ENCODE peak calls at places on chromosome 6, in five cellular contexts. P is naive B cell; S is stimulated activated naive CD8-positive, alpha-beta T cell treated with anti-CD3 and anti-CD28 coated beads, Interleukin-15, Interleukin-2, amounts not matched to agents 100 U/mL and 50 U/mL, for 24 hours; D is T-helper 2 cell; R is GOT3. N is an unnamed sample.

GRCh38 chr6:149060300-149060984 is 257.1 kb upstream of the TAB2 start:
- DNase-seq in P (peak), S (peak), D (peak), R (no peak), N (peak)

GRCh38 chr6:73631849-73632248 is 21.9 kb downstream of the SLC17A5 start:
- DNase-seq in P (no peak), S (no peak), D (no peak), R (no peak), N (no peak)

GRCh38 chr6:141552463-141552862 is 580.3 kb upstream of the GJE1 start:
- DNase-seq in P (no peak), S (no peak), D (no peak), R (no peak), N (peak)

GRCh38 chr6:90610291-90610670 is 23.4 kb upstream of the MAP3K7 start:
- DNase-seq in P (peak), S (no peak), D (no peak), R (no peak), N (no peak)

GRCh38 chr6:128712898-128713297 is 170.0 kb upstream of the LAMA2 start:
- DNase-seq in P (no peak), S (no peak), D (no peak), R (no peak), N (no peak)

GRCh38 chr6:33080127-33081089 is 4.6 kb downstream of the HLA-DPB1 start:
- DNase-seq in P (no peak), S (peak), D (no peak), R (no peak), N (no peak)

GRCh38 chr6:159691133-159691962 is 1.7 kb downstream of the SOD2 start:
- DNase-seq in P (peak), S (no peak), D (no peak), R (no peak), N (peak)

GRCh38 chr6:163356324-163356723 is 58.2 kb upstream of the QKI start:
- DNase-seq in P (no peak), S (no peak), D (no peak), R (peak), N (no peak)

GRCh38 chr6:119633461-119633860 is 283.9 kb upstream of the MAN1A1 start:
- DNase-seq in P (no peak), S (no peak), D (no peak), R (no peak), N (no peak)

GRCh38 chr6:167210375-167211295 is 52.9 kb upstream of the GPR31 start:
- DNase-seq in P (no peak), S (no peak), D (no peak), R (no peak), N (no peak)

GRCh38 chr6:133040025-133040838 is 200.9 kb upstream of the EYA4 start:
- DNase-seq in P (no peak), S (no peak), D (no peak), R (no peak), N (peak)

GRCh38 chr6:42032366-42032765 is 18.0 kb upstream of the TAF8 start:
- DNase-seq in P (no peak), S (no peak), D (no peak), R (no peak), N (no peak)

GRCh38 chr6:33427585-33428218 is 7.8 kb downstream of the SYNGAP1 start:
- DNase-seq in P (peak), S (peak), D (peak), R (no peak), N (peak)

GRCh38 chr6:90401933-90402830 is 105.5 kb upstream of the BACH2 start:
- DNase-seq in P (no peak), S (no peak), D (no peak), R (no peak), N (peak)

GRCh38 chr6:169238766-169239165 is 14.9 kb downstream of the THBS2 start:
- DNase-seq in P (no peak), S (no peak), D (no peak), R (no peak), N (no peak)

GRCh38 chr6:140346461-140346860 is 972.0 kb upstream of the CITED2 start:
- DNase-seq in P (no peak), S (no peak), D (no peak), R (no peak), N (no peak)

GRCh38 chr6:161168281-161168891 is 105.5 kb downstream of the AGPAT4 start:
- DNase-seq in P (no peak), S (no peak), D (no peak), R (peak), N (no peak)

N was measured in OCI-LY7.